ENCODE peak calls at places on chromosomes 6 and 20, in six cellular contexts. One of them, this sample, is unnamed.

GRCh38 chr6:112017760-112018537 is 36.0 kb upstream of the CCN6 start:
- DNase-seq in A549: no peak
- DNase-seq in HepG2: no peak
- DNase-seq in GM12878: no peak
- DNase-seq in endothelial cell of umbilical vein: no peak
- DNase-seq in K562: no peak
- DNase-seq in this sample: no peak

GRCh38 chr6:41677430-41678045 is 39.3 kb downstream of the MDFI start:
- DNase-seq in HepG2: no peak
- DNase-seq in endothelial cell of umbilical vein: no peak
- DNase-seq in GM12878: no peak
- DNase-seq in A549: no peak
- DNase-seq in K562: no peak
- DNase-seq in this sample: no peak

GRCh38 chr6:112235956-112236355 is 18.4 kb downstream of the LAMA4 start:
- DNase-seq in HepG2: no peak
- DNase-seq in endothelial cell of umbilical vein: peak
- DNase-seq in A549: no peak
- DNase-seq in GM12878: no peak
- DNase-seq in K562: no peak
- DNase-seq in this sample: peak

GRCh38 chr20:15245896-15246295 is 908.5 kb upstream of the FLRT3 start:
- DNase-seq in A549: no peak
- DNase-seq in GM12878: no peak
- DNase-seq in HepG2: no peak
- DNase-seq in endothelial cell of umbilical vein: no peak
- DNase-seq in K562: no peak
- DNase-seq in this sample: no peak

GRCh38 chr6:11350294-11350693 is 117.8 kb upstream of the NEDD9 start:
- DNase-seq in endothelial cell of umbilical vein: no peak
- DNase-seq in GM12878: no peak
- DNase-seq in HepG2: peak
- DNase-seq in A549: no peak
- DNase-seq in K562: no peak
- DNase-seq in this sample: peak

GRCh38 chr6:155340464-155341129 is 26.3 kb upstream of the TFB1M start:
- DNase-seq in endothelial cell of umbilical vein: no peak
- DNase-seq in A549: no peak
- DNase-seq in HepG2: peak
- DNase-seq in GM12878: no peak
- DNase-seq in K562: no peak
- DNase-seq in this sample: peak

GRCh38 chr20:7866279-7866678 is 74.0 kb downstream of the HAO1 start:
- DNase-seq in endothelial cell of umbilical vein: peak
- DNase-seq in HepG2: peak
- DNase-seq in K562: no peak
- DNase-seq in GM12878: no peak
- DNase-seq in A549: no peak
- DNase-seq in this sample: no peak

GRCh38 chr20:6698723-6699122 is 68.8 kb upstream of the BMP2 start:
- DNase-seq in HepG2: no peak
- DNase-seq in GM12878: no peak
- DNase-seq in K562: no peak
- DNase-seq in A549: no peak
- DNase-seq in endothelial cell of umbilical vein: no peak
- DNase-seq in this sample: no peak

GRCh38 chr6:154683756-154684523 is 49.3 kb upstream of the SCAF8 start:
- DNase-seq in GM12878: peak
- DNase-seq in HepG2: no peak
- DNase-seq in K562: no peak
- DNase-seq in endothelial cell of umbilical vein: peak
- DNase-seq in A549: no peak
- DNase-seq in this sample: peak

GRCh38 chr6:159602370-159603185 is 90.5 kb downstream of the SOD2 start:
- DNase-seq in A549: no peak
- DNase-seq in HepG2: no peak
- DNase-seq in GM12878: no peak
- DNase-seq in K562: no peak
- DNase-seq in endothelial cell of umbilical vein: no peak
- DNase-seq in this sample: no peak

GRCh38 chr6:4369616-4370015 is 234.2 kb upstream of the ECI2 start:
- DNase-seq in endothelial cell of umbilical vein: peak
- DNase-seq in A549: no peak
- DNase-seq in GM12878: no peak
- DNase-seq in HepG2: no peak
- DNase-seq in K562: no peak
- DNase-seq in this sample: no peak

GRCh38 chr6:28218312-28219248 is 6.5 kb upstream of the ZSCAN9 start:
- DNase-seq in A549: peak
- DNase-seq in endothelial cell of umbilical vein: peak
- DNase-seq in HepG2: peak
- DNase-seq in K562: peak
- DNase-seq in GM12878: no peak
- DNase-seq in this sample: peak

GRCh38 chr6:138572200-138572875 is 73.0 kb upstream of the NHSL1 start:
- DNase-seq in K562: no peak
- DNase-seq in GM12878: no peak
- DNase-seq in A549: no peak
- DNase-seq in endothelial cell of umbilical vein: peak
- DNase-seq in HepG2: peak
- DNase-seq in this sample: no peak

GRCh38 chr6:39387785-39388184 is 65.3 kb upstream of the KCNK16 start:
- DNase-seq in GM12878: no peak
- DNase-seq in K562: no peak
- DNase-seq in HepG2: no peak
- DNase-seq in A549: no peak
- DNase-seq in endothelial cell of umbilical vein: no peak
- DNase-seq in this sample: no peak

DNA sequence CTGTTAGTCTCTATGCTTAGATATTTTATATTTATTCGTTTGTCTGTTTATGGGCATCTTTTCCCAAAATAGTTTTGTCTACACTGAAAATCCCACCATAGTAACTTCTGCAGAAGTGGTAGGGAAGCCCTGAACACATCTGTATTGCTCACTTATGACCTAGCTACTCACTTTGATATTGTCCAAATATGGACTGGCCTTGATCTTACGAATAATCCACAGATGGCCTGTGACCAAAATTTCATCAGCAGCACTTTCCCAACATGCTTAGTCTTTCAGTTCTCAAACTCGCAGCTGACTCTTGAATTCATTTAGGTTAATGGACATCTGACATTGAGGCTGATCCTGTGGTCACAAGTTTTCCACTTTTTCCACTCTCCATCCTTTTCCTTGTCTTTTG is 80.8 kb upstream of the BEND3 start:
- DNase-seq in endothelial cell of umbilical vein: no peak
- DNase-seq in K562: no peak
- DNase-seq in GM12878: no peak
- DNase-seq in A549: no peak
- DNase-seq in HepG2: peak
- DNase-seq in this sample: peak
- TF ChIP-seq CTCF in endothelial cell of umbilical vein: no peak
- TF ChIP-seq CTCF in K562: no peak
- TF ChIP-seq CTCF in GM12878: no peak
- TF ChIP-seq CTCF in A549: no peak
- TF ChIP-seq CTCF in HepG2: no peak
- TF ChIP-seq CTCF in this sample: no peak

GRCh38 chr6:134316733-134317431 is 1.0 kb downstream of the SGK1 start:
- DNase-seq in HepG2: no peak
- DNase-seq in A549: no peak
- DNase-seq in K562: no peak
- DNase-seq in GM12878: no peak
- DNase-seq in endothelial cell of umbilical vein: no peak
- DNase-seq in this sample: no peak
- H3K4me3 ChIP-seq in HepG2: no peak
- H3K4me3 ChIP-seq in A549: no peak
- H3K4me3 ChIP-seq in K562: no peak
- H3K4me3 ChIP-seq in GM12878: peak
- H3K4me3 ChIP-seq in endothelial cell of umbilical vein: peak
- H3K4me3 ChIP-seq in this sample: no peak

DNA sequence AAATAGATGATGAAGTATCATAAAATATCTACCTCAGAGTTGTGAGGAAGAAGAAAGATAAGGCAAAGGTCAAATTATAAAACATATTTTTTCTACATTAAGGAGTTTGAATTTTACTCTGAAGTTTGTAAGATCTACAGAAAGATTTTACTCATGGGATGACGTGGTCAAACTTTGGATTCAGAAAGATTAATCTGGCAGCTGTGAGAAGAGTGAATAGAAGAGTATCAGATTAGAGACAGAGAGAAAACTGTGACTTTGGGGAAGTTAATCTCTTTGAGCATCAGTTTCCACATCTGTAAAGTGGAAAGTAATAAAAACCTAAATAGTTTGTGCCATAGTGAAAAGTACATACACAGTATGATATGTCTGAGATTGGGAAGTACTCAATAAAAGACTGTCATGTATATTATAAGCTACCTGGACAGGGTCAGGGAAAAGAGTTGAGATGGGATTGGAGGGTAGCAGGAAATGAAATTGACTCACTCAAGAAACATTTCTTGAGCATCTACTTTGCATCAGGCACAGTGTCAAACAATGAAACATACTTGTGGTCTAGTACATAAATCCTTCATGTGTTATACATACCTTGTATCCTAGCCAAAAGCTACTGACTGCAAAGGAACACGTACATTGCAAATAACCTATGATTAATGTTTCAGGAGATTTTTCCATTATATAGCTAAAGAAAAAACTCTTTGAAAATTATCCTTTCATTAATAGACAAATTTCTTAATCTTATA is 222.1 kb downstream of the TMEM200A start:
- DNase-seq in endothelial cell of umbilical vein: no peak
- DNase-seq in A549: no peak
- DNase-seq in K562: no peak
- DNase-seq in HepG2: no peak
- DNase-seq in GM12878: no peak
- DNase-seq in this sample: no peak
- TF ChIP-seq MYC in endothelial cell of umbilical vein: no peak
- TF ChIP-seq MYC in A549: no peak
- TF ChIP-seq MYC in K562: no peak
- TF ChIP-seq MYC in HepG2: no peak
- TF ChIP-seq MYC in GM12878: no peak
- TF ChIP-seq MYC in this sample: no peak

DNA sequence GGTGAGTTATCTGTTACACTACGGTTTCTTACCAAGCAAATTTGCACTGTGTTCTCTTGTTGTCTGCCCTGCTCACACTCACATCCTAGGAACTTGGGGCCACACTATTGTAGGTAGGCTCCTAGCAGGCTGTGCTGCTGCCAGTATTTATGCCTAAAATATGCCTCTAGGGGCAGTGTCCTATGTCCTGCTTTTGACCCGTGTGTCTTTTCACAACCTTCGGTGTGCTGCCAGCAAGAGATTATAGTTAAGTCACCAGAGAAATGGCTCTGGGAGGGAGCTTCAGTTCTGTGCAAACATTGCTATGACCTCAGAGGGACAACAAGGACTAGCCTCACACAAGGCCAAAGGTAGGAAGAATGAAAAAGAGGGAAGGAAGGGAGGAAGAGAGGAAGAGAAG is 8.9 kb upstream of the TAAR5 start:
- DNase-seq in K562: peak
- DNase-seq in A549: peak
- DNase-seq in HepG2: peak
- DNase-seq in endothelial cell of umbilical vein: no peak
- DNase-seq in GM12878: no peak
- DNase-seq in this sample: peak
- TF ChIP-seq CTCF in K562: peak
- TF ChIP-seq CTCF in A549: peak
- TF ChIP-seq CTCF in HepG2: peak
- TF ChIP-seq CTCF in endothelial cell of umbilical vein: peak
- TF ChIP-seq CTCF in GM12878: peak
- TF ChIP-seq CTCF in this sample: peak

DNA sequence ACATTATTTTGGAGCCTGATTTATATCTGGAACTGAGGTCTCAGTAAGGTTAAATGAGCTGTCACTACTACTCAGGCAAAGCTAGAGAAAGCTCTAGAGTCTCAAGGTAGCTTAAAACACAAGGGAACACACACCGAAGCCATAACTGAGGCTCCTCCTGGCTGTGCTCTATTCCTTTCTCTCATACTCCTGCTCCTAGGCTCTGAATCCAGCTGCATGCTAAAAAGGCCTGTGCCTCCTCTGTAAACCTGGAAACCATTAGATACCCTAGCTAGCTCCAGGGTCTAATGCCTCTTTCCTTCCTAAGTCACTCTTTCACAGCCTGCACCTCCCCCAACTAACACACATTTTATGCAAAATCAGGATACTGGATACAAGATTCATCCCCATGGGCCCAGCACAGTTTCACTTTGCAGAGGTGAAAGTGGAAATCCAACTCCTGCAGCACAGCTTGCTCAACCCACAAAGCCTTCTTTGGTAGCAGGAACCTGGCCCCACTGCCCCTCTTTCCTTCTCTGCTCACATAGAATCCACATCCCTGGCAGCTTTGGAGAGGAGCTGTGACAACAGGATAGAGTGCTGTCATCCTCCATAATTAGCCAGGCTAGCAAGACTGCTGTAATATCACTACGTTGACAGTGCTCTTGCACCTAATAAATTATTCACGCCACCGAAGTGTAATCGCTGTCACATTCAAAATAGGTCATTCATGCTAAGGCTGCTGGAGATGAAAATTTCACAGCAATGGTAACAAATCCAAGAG is 16.9 kb downstream of the RIPOR2 start:
- DNase-seq in HepG2: no peak
- DNase-seq in K562: no peak
- DNase-seq in A549: no peak
- DNase-seq in endothelial cell of umbilical vein: no peak
- DNase-seq in GM12878: no peak
- DNase-seq in this sample: no peak
- H3K4me3 ChIP-seq in HepG2: no peak
- H3K4me3 ChIP-seq in K562: no peak
- H3K4me3 ChIP-seq in A549: no peak
- H3K4me3 ChIP-seq in endothelial cell of umbilical vein: no peak
- H3K4me3 ChIP-seq in GM12878: peak
- H3K4me3 ChIP-seq in this sample: no peak

DNA sequence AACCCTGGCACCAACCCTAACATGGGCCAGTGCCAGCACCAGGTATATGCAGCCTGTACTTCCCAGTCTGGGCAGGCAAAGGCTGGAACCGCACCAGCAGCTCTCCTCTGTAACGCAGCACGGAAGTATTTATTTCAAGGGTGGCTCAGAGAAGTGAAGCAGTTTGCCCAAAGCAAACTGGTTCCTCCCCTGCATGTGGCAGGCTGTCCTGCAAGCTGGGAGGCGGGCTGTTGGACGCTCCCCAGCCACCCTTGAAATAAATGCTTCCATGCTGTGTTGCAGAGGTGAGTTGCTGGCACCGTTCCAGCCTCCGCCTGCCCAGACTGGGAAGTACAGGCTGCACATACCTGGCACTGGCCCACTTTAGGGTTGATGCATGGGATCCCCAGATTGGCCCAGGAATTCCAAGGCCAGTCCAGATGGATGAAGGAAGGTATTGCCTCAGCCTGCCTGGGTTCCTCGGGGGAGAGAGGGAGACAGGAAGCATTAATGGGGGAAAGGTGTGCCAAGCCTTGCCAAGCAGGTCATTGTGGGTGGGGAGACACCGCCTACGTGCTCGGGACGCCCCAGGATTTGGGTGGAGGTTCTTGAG is 49.8 kb downstream of the PPARD start:
- DNase-seq in GM12878: no peak
- DNase-seq in endothelial cell of umbilical vein: no peak
- DNase-seq in A549: no peak
- DNase-seq in HepG2: peak
- DNase-seq in K562: no peak
- DNase-seq in this sample: no peak
- TF ChIP-seq MYC in GM12878: no peak
- TF ChIP-seq MYC in endothelial cell of umbilical vein: no peak
- TF ChIP-seq MYC in A549: no peak
- TF ChIP-seq MYC in HepG2: no peak
- TF ChIP-seq MYC in K562: no peak
- TF ChIP-seq MYC in this sample: no peak

GRCh38 chr6:87151471-87151785 is 3.9 kb upstream of the ZNF292 start:
- DNase-seq in A549: no peak
- DNase-seq in K562: no peak
- DNase-seq in HepG2: no peak
- DNase-seq in GM12878: no peak
- DNase-seq in endothelial cell of umbilical vein: no peak
- DNase-seq in this sample: no peak
- TF ChIP-seq CTCF in A549: no peak
- TF ChIP-seq CTCF in K562: no peak
- TF ChIP-seq CTCF in HepG2: no peak
- TF ChIP-seq CTCF in GM12878: no peak
- TF ChIP-seq CTCF in endothelial cell of umbilical vein: no peak
- TF ChIP-seq CTCF in this sample: no peak

This sample was measured in NB4.